ENCODE peak calls at places on chromosomes 3 and 15, in five cellular contexts. G, J, N, V and Z are unnamed samples.

GRCh38 chr15:38144921-38145320 is 107.7 kb upstream of the SPRED1 start:
- DNase-seq in G (no peak), V (no peak), N (no peak), J (no peak), Z (no peak)

GRCh38 chr3:174949523-174949922 is 90.4 kb downstream of the NAALADL2 start:
- DNase-seq in N (no peak), G (no peak), J (no peak), V (no peak), Z (no peak)

GRCh38 chr3:186476044-186476468 is 68.1 kb downstream of the CRYGS start:
- DNase-seq in V (no peak), J (no peak), N (no peak), G (no peak), Z (no peak)

GRCh38 chr3:5138214-5138981 is 16.3 kb downstream of the ARL8B start:
- DNase-seq in V (no peak), G (peak), J (no peak), N (peak), Z (no peak)

GRCh38 chr15:80585544-80586018 is 109.5 kb upstream of the ABHD17C start:
- DNase-seq in N (no peak), G (no peak), J (no peak), V (no peak), Z (peak)

GRCh38 chr3:182303169-182303568 is 490.1 kb upstream of the ATP11B start:
- DNase-seq in J (no peak), N (no peak), V (no peak), G (no peak), Z (no peak)

GRCh38 chr3:174619244-174619643 is 239.9 kb upstream of the NAALADL2 start:
- DNase-seq in N (no peak), G (no peak), J (no peak), V (no peak), Z (no peak)

GRCh38 chr3:44058022-44058867 is 183.4 kb upstream of the TOPAZ1 start:
- DNase-seq in G (no peak), J (no peak), V (no peak), N (peak), Z (no peak)

GRCh38 chr15:101252836-101253235 is 988 bp upstream of the CHSY1 start:
- DNase-seq in J (no peak), G (no peak), V (no peak), N (no peak), Z (no peak)

GRCh38 chr3:123027292-123028232 is at the start of gene SEMA5B:
- DNase-seq in J (peak), V (peak), G (no peak), N (no peak), Z (peak)

GRCh38 chr15:49279481-49280186 is 109.6 kb downstream of the GALK2 start:
- DNase-seq in G (no peak), J (no peak), N (no peak), V (no peak), Z (no peak)

GRCh38 chr3:196339044-196339443 is 856 bp upstream of the TM4SF19 start:
- DNase-seq in J (no peak), V (no peak), G (no peak), N (no peak), Z (no peak)

GRCh38 chr15:67865766-67866165 is 25.9 kb upstream of the RNU6-1 start:
- DNase-seq in N (no peak), G (no peak), J (no peak), V (no peak), Z (no peak)

GRCh38 chr3:142226474-142226873 is 1.1 kb upstream of the GK5 start:
- DNase-seq in J (peak), G (peak), N (no peak), V (no peak), Z (no peak)

GRCh38 chr3:148943531-148944200 is 47.7 kb upstream of the GYG1 start:
- DNase-seq in G (peak), N (peak), J (peak), V (no peak), Z (no peak)

GRCh38 chr3:57546616-57547015 is 2.5 kb upstream of the DNAH12 start:
- DNase-seq in J (no peak), N (no peak), G (no peak), V (no peak), Z (peak)

GRCh38 chr3:115272036-115272824 is 125.1 kb upstream of the ZBTB20 start:
- DNase-seq in V (no peak), N (no peak), G (no peak), J (no peak), Z (no peak)

GRCh38 chr3:39232859-39233258 is 40.5 kb upstream of the XIRP1 start:
- DNase-seq in N (peak), J (no peak), G (no peak), V (no peak), Z (no peak)

GRCh38 chr3:15097889-15098288 is 1.1 kb downstream of the RBSN start:
- DNase-seq in V (no peak), N (peak), G (no peak), J (no peak), Z (no peak)

GRCh38 chr15:48533982-48534381 is 111.5 kb downstream of the FBN1 start:
- DNase-seq in G (no peak), N (no peak), V (no peak), J (no peak), Z (no peak)

GRCh38 chr3:40613306-40613705 is 88.5 kb downstream of the ZNF621 start:
- DNase-seq in V (no peak), J (no peak), G (no peak), N (no peak), Z (no peak)

GRCh38 chr15:31027948-31028586 is 36.6 kb upstream of the MTMR10 start:
- DNase-seq in J (no peak), V (no peak), G (no peak), N (no peak), Z (no peak)

GRCh38 chr3:155890671-155891190 is 20.3 kb downstream of the GMPS start:
- DNase-seq in V (no peak), N (no peak), J (no peak), G (peak), Z (no peak)

GRCh38 chr15:39698444-39699390 is 83.9 kb downstream of the FSIP1 start:
- DNase-seq in J (no peak), V (no peak), G (no peak), N (no peak), Z (no peak)

GRCh38 chr3:38601971-38602550 is 47.4 kb downstream of the SCN5A start:
- DNase-seq in G (no peak), J (no peak), N (no peak), V (no peak), Z (peak)

GRCh38 chr3:66344391-66344811 is 123.6 kb downstream of the SLC25A26 start:
- DNase-seq in G (peak), J (no peak), V (no peak), N (no peak), Z (no peak)

GRCh38 chr3:14841836-14842235 is 23.1 kb downstream of the FGD5 start:
- DNase-seq in G (no peak), J (no peak), V (no peak), N (no peak), Z (no peak)

GRCh38 chr15:47618216-47618615 is 99.1 kb upstream of the SEMA6D start:
- DNase-seq in G (no peak), J (no peak), V (no peak), N (no peak), Z (no peak)

GRCh38 chr3:171293142-171293782 is 166.9 kb downstream of the TNIK start:
- DNase-seq in N (no peak), J (no peak), V (no peak), G (no peak), Z (no peak)

GRCh38 chr3:14146381-14147062 is 21.7 kb downstream of the TMEM43 start:
- DNase-seq in V (no peak), N (no peak), G (no peak), J (no peak), Z (peak)

GRCh38 chr15:69861331-69862171 is 236.2 kb downstream of the TLE3 start:
- DNase-seq in V (no peak), J (no peak), G (no peak), N (peak), Z (peak)

GRCh38 chr3:197790033-197790432 is 1.0 kb upstream of the LRCH3 start:
- DNase-seq in N (peak), G (no peak), V (no peak), J (no peak), Z (no peak)
- H3K4me3 ChIP-seq in N (peak), G (no peak), V (no peak), J (no peak), Z (no peak)

GRCh38 chr3:53224536-53224935 is 31.3 kb downstream of the TKT start:
- DNase-seq in J (no peak), G (no peak), N (no peak), V (no peak), Z (no peak)
- H3K27ac ChIP-seq in J (no peak), G (peak), N (no peak), V (no peak), Z (no peak)

DNA sequence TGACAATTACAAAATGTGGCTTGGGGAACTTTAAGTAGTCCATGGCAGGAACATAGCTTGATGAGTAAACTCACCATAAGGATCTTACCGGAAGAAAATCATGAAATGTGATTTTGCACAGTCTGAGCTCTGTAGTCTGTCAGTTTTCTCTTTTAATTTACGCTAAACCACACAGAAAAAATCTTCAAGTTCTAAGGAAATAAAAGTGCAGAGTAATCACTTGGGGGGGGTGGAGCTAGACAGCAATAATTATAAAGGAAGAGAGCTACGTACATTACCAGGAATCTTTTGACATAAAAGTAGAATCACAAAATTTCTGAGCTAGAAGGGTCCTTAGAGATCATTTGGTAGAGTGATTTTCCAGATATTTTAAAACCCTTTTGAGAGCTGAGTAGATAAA is 9.2 kb downstream of the TBC1D5 start:
- DNase-seq in N (no peak), G (no peak), J (no peak), V (no peak), Z (no peak)
- H3K4me3 ChIP-seq in N (no peak), G (no peak), J (no peak), V (no peak), Z (no peak)

DNA sequence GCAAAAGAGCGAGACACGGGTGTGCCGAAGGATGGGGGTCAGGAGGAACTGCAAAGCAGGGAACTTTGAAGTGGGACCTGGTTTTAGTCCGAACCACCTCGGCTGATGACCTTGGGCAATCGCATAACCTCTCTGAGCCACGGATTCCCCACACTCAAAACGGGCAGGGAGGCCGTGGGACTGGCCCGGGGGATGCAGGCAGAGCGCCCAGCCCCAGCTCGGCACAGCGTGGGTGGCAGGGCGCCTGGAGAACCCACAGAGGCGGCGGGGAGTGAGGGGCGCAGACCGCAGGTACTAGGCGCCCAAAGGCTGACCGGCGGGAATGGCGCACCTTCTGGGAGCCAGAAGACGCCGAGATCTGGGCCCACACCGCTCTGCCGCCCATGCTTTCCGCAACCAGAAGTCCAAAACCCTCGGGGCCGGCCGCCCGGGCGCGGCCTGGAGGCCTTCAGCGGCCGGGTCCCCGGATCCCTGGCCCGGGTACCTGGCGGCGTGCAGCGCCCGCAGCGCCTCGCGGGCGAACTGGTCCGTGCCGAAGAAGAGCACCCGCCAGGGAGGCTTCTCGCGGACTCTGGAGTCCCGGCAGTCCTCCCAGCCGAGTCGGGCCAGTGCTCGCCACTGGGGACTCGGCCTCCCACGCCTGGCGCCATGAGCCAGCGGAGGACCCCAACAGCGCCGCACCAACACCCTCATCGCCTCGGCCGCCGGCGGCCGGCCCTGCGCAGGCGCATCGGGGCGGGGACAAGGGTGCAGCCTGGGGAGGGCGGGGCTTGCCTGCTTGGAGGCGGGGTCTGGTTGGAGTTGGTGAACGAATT is at the start of gene MTFMT:
- DNase-seq in J (peak), N (peak), G (peak), V (peak), Z (peak)
- H3K27ac ChIP-seq in J (peak), N (peak), G (peak), V (peak), Z (peak)

GRCh38 chr3:133474251-133474801 is 74.5 kb downstream of the BFSP2 start:
- DNase-seq in G (no peak), J (no peak), N (peak), V (peak), Z (no peak)
- H3K4me3 ChIP-seq in G (no peak), J (no peak), N (peak), V (no peak), Z (no peak)

DNA sequence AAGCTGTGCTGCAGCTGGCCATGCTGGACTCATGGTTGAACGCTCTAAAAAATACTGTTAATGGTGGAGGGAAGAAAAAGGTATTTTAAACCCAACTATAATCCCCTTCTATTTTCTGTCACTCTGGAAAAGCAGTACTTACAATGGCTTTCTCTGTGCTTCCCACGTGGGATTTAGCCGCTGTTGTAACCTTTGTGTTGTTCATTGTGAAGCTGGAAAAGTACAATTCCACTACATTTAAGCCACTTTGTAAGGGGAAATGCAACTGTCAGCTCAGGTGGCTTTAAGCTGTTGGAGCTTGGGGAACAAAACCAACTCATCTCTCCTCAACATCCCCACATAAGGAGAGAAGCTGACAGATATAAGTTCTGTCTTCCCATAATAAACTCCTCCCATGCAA is 917.6 kb downstream of the IGSF11 start:
- DNase-seq in G (no peak), N (no peak), J (no peak), V (no peak), Z (no peak)
- H3K27ac ChIP-seq in G (no peak), N (no peak), J (no peak), V (no peak), Z (no peak)

GRCh38 chr3:62872318-62872717 is 2.9 kb downstream of the CADPS start:
- DNase-seq in V (no peak), N (no peak), G (no peak), J (no peak), Z (no peak)

GRCh38 chr3:62876064-62876463 is 848 bp upstream of the CADPS start:
- DNase-seq in J (no peak), G (peak), N (no peak), V (peak), Z (peak)

GRCh38 chr3:62875103-62876002 is at the start of gene CADPS:
- DNase-seq in N (no peak), G (no peak), V (peak), J (no peak), Z (peak)

GRCh38 chr3:62874398-62875102 is 666 bp downstream of the CADPS start:
- DNase-seq in N (no peak), J (no peak), V (peak), G (no peak), Z (no peak)

DNA sequence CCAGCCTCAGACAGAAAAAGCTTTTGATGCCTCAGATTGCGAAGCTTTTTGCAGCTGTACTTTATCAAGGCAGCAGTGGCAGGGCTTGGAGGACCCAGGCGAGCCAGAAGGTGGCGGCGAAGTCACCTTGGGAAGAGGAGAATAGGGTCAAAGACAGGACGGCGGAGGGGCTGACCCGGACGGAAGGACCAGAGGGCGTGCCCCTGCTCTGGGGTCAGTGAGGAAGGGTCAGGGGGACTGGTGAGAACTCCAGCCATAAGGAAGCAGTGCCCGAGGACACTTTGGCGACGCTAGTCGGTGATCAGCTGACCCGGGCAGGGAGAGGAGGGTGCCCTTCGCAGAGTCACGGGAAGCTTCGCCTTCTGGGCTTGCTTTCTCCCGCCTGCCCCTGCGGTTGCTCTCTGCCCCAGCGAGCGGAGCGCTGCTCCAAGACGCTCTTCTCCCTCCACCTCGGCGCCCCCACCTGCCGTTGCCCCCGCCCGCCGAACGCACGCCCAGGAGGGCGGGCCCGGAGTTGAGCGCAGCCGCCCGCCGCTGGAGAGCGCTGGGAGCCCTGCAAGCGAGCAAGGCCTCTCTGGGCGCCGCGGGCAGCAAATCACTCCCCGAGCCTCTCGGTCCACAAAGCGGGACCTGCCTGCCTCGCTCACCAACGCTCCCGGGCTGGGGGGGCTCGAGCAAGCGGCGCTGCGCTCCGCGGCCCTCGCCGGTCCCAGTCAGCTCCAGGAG is 1.4 kb downstream of the CADPS start:
- DNase-seq in G (no peak), V (peak), N (peak), J (peak), Z (peak)
- H3K4me3 ChIP-seq in G (no peak), V (peak), N (no peak), J (peak), Z (peak)